ENCODE peak calls at places on chromosomes 16 and 17, in five cellular contexts. N, C, E, X and T are unnamed samples.

GRCh38 chr17:59373879-59374495 is 42.5 kb downstream of the YPEL2 start:
- DNase-seq in C (no peak), N (peak; percentile 11), E (no peak), X (peak; percentile 55), T (no peak)

GRCh38 chr17:4584125-4584834 is at the start of gene SMTNL2:
- DNase-seq in X (no peak), N (no peak), C (no peak), E (peak; percentile 54), T (no peak)

GRCh38 chr17:13332207-13332606 is 269.5 kb downstream of the HS3ST3A1 start:
- DNase-seq in E (no peak), N (no peak), C (no peak), X (no peak), T (no peak)

GRCh38 chr17:73432624-73433190 is 120.9 kb upstream of the CDC42EP4 start:
- DNase-seq in N (no peak), E (no peak), C (no peak), X (no peak), T (no peak)

GRCh38 chr17:15490634-15491261 is 23.3 kb upstream of the CDRT4 start:
- DNase-seq in C (peak; percentile 50), E (no peak), X (no peak), N (peak; percentile 95), T (no peak)

GRCh38 chr17:82114447-82114846 is 16.4 kb upstream of the FASN start:
- DNase-seq in C (no peak), X (no peak), N (no peak), E (no peak), T (no peak)

GRCh38 chr17:61149862-61150362 is 249.7 kb upstream of the TBX2 start:
- DNase-seq in C (no peak), E (peak; percentile 47), N (peak; percentile 30), X (no peak), T (no peak)

GRCh38 chr17:52048503-52048902 is 110.0 kb downstream of the CA10 start:
- DNase-seq in E (no peak), X (no peak), N (no peak), C (no peak), T (no peak)

GRCh38 chr16:1538804-1539520 is 5.5 kb downstream of the TMEM204 start:
- DNase-seq in X (no peak), C (no peak), N (no peak), E (no peak), T (no peak)

GRCh38 chr17:41420134-41420533 is 4.3 kb downstream of the KRT37 start:
- DNase-seq in X (no peak), C (no peak), E (no peak), N (peak; percentile 35), T (peak; percentile 76)

GRCh38 chr17:55335625-55336024 is 70.9 kb downstream of the HLF start:
- DNase-seq in X (no peak), E (no peak), N (no peak), C (no peak), T (no peak)